ENCODE peak calls at places on chromosome 20, in ten cellular contexts. Q is CD8-positive, alpha-beta T cell; D is fibroblast of lung; U is psoas muscle; C is CD8-positive, alpha-beta memory T cell; X is esophagus muscularis mucosa; V is GM23338; I is uterus; T is Panc1; Y is colonic mucosa. G is an unnamed sample. For H3K4me1 and H3K36me3, the result is how much of the 10 kb centered on the place peaks cover.

GRCh38 chr20:39049684-39050554 is 87.8 kb downstream of the DHX35 start:
- DNase-seq in Y (peak), Q (peak), U (peak), I (peak), T (peak), X (no peak), V (peak), C (peak), D (peak), G (peak)

GRCh38 chr20:39108746-39109145 is 146.6 kb downstream of the DHX35 start:
- DNase-seq in T (no peak), C (no peak), U (no peak), V (no peak), I (no peak), Y (no peak), X (no peak), D (no peak), Q (no peak), G (no peak)

GRCh38 chr20:26169506-26169905 is 472.9 kb upstream of the ZNF337 start:
- DNase-seq in U (no peak), X (no peak), T (no peak), D (no peak), V (no peak), Q (no peak), C (no peak), I (no peak), Y (no peak), G (no peak)

GRCh38 chr20:60804918-60805631 is 447.0 kb upstream of the CDH4 start:
- DNase-seq in V (no peak), X (no peak), Y (no peak), D (no peak), I (no peak), U (no peak), T (no peak), Q (no peak), C (no peak), G (no peak)

GRCh38 chr20:24488800-24489175 is 19.4 kb downstream of the SYNDIG1 start:
- DNase-seq in V (no peak), I (no peak), X (no peak), C (no peak), U (no peak), Y (no peak), D (no peak), Q (no peak), T (no peak), G (no peak)

GRCh38 chr20:55094353-55094861 is 619.0 kb downstream of the DOK5 start:
- DNase-seq in X (no peak), Q (no peak), Y (no peak), V (no peak), U (no peak), T (no peak), C (no peak), I (no peak), D (no peak), G (no peak)

GRCh38 chr20:16350465-16350864 is 222.8 kb downstream of the KIF16B start:
- DNase-seq in X (no peak), Y (no peak), U (peak), T (peak), D (no peak), C (no peak), V (no peak), I (no peak), Q (no peak), G (no peak)

GRCh38 chr20:35008411-35009342 is 53.0 kb downstream of the MYH7B start:
- DNase-seq in C (no peak), X (no peak), V (no peak), Y (no peak), D (peak), T (no peak), Q (no peak), I (peak), U (peak), G (peak)

GRCh38 chr20:57416296-57417022 is 25.3 kb downstream of the RBM38 start:
- DNase-seq in C (no peak), U (no peak), Q (no peak), D (no peak), T (no peak), I (no peak), Y (no peak), V (no peak), X (no peak), G (peak)

GRCh38 chr20:16178671-16179070 is 394.6 kb downstream of the KIF16B start:
- DNase-seq in Q (no peak), V (no peak), Y (no peak), X (no peak), T (no peak), U (no peak), I (no peak), C (no peak), D (no peak), G (no peak)

GRCh38 chr20:38635721-38636285 is 34.2 kb downstream of the ARHGAP40 start:
- DNase-seq in V (no peak), I (no peak), U (no peak), Q (no peak), X (no peak), T (no peak), D (peak), C (no peak), Y (no peak), G (no peak)

GRCh38 chr20:24432057-24432456 is 37.4 kb upstream of the SYNDIG1 start:
- DNase-seq in U (no peak), I (peak), D (no peak), T (no peak), X (no peak), V (peak), Y (peak), C (no peak), Q (no peak), G (no peak)

GRCh38 chr20:57835462-57836455 is 125.9 kb upstream of the PMEPA1 start:
- DNase-seq in V (peak), D (no peak), Q (peak), U (no peak), X (no peak), C (no peak), Y (no peak), I (no peak), T (no peak), G (no peak)

GRCh38 chr20:61895686-61896057 is 170.0 kb downstream of the TAF4 start:
- DNase-seq in U (peak), Y (no peak), X (no peak), D (no peak), Q (no peak), I (no peak), T (no peak), V (no peak), C (no peak), G (peak)

GRCh38 chr20:23205221-23205620 is 119.1 kb upstream of the CD93 start:
- DNase-seq in Y (no peak), Q (no peak), U (no peak), T (no peak), D (no peak), I (no peak), C (no peak), X (peak), V (peak), G (no peak)

GRCh38 chr20:40710608-40711007 is 21.6 kb upstream of the MAFB start:
- DNase-seq in C (no peak), I (no peak), U (no peak), T (no peak), X (no peak), Q (no peak), D (peak), Y (no peak), V (no peak), G (no peak)

GRCh38 chr20:38748863-38749153 is 548 bp downstream of the ACTR5 start:
- DNase-seq in V (no peak), Y (peak), D (no peak), Q (no peak), C (no peak), X (no peak), I (peak), T (no peak), U (no peak), G (no peak)

GRCh38 chr20:59571591-59572314 is 32.6 kb upstream of the PHACTR3 start:
- DNase-seq in T (no peak), U (peak), X (no peak), I (peak), C (peak), Q (peak), V (peak), D (peak), Y (peak), G (peak)

GRCh38 chr20:43583982-43584432 is 6.7 kb upstream of the IFT52 start:
- DNase-seq in I (peak), X (no peak), C (no peak), V (no peak), T (no peak), Y (peak), U (peak), Q (no peak), D (peak), G (peak)

GRCh38 chr20:4556781-4557180 is 164.9 kb upstream of the PRND start:
- DNase-seq in C (no peak), Y (no peak), V (no peak), T (no peak), Q (no peak), I (no peak), U (no peak), D (no peak), X (no peak), G (no peak)

GRCh38 chr20:8589956-8590355 is 457.9 kb downstream of the PLCB1 start:
- DNase-seq in V (no peak), X (no peak), Q (no peak), I (no peak), C (no peak), D (no peak), U (no peak), T (no peak), Y (no peak), G (no peak)

GRCh38 chr20:4681971-4682370 is 39.7 kb upstream of the PRND start:
- DNase-seq in Y (no peak), D (peak), V (no peak), X (peak), Q (no peak), C (no peak), T (no peak), U (no peak), I (peak), G (no peak)

GRCh38 chr20:35518975-35519374 is 10.5 kb downstream of the C20orf173 start:
- DNase-seq in X (no peak), D (peak), V (no peak), Q (no peak), T (no peak), C (no peak), U (no peak), Y (no peak), I (no peak), G (no peak)

GRCh38 chr20:4366076-4366475 is 350.7 kb upstream of the RNF24 start:
- DNase-seq in U (no peak), T (no peak), Q (no peak), C (no peak), D (no peak), I (no peak), V (no peak), Y (no peak), X (no peak), G (no peak)

GRCh38 chr20:21101453-21102251 is 4.5 kb downstream of the LINC00237 start:
- DNase-seq in C (no peak), T (no peak), Q (peak), Y (peak), I (no peak), U (no peak), V (peak), D (no peak), X (peak), G (no peak)

GRCh38 chr20:21665687-21666446 is 39.6 kb upstream of the PAX1 start:
- DNase-seq in C (no peak), D (no peak), Y (no peak), T (no peak), U (no peak), X (peak), I (no peak), V (no peak), Q (no peak), G (no peak)

GRCh38 chr20:44407402-44408184 is 52.1 kb downstream of the HNF4A start:
- DNase-seq in Y (peak), V (no peak), T (no peak), X (no peak), D (peak), U (no peak), C (no peak), Q (no peak), I (no peak), G (no peak)

GRCh38 chr20:36035720-36036119 is 67.3 kb downstream of the CNBD2 start:
- DNase-seq in T (no peak), U (no peak), V (no peak), C (no peak), D (no peak), Q (no peak), I (no peak), Y (no peak), X (no peak), G (no peak)

GRCh38 chr20:23257106-23257761 is 93.4 kb upstream of the NXT1 start:
- DNase-seq in D (no peak), X (peak), U (no peak), C (no peak), I (no peak), Q (no peak), Y (no peak), T (no peak), V (no peak), G (no peak)

GRCh38 chr20:45433316-45433715 is 17.4 kb downstream of the PIGT start:
- DNase-seq in I (peak), V (peak), X (no peak), U (peak), Q (no peak), Y (no peak), C (no peak), T (no peak), D (peak), G (no peak)

GRCh38 chr20:17109307-17109706 is 117.5 kb upstream of the PCSK2 start:
- DNase-seq in T (no peak), Y (no peak), X (peak), I (no peak), V (no peak), U (no peak), Q (no peak), D (no peak), C (no peak), G (no peak)

GRCh38 chr20:53260168-53260567 is 288.0 kb downstream of the TSHZ2 start:
- DNase-seq in V (no peak), D (no peak), C (no peak), X (no peak), Q (no peak), U (no peak), Y (no peak), T (no peak), I (no peak), G (no peak)

GRCh38 chr20:3222635-3223600 is 13.6 kb downstream of the ITPA start:
- DNase-seq in D (no peak), X (no peak), T (no peak), Y (no peak), Q (peak), I (no peak), C (no peak), V (peak), U (no peak), G (no peak)

GRCh38 chr20:61929971-61930666 is 135.6 kb downstream of the TAF4 start:
- DNase-seq in U (no peak), Y (no peak), C (peak), X (no peak), T (no peak), V (no peak), D (no peak), Q (no peak), I (no peak), G (peak)

GRCh38 chr20:9054176-9054575 is 14.7 kb upstream of the PLCB4 start:
- DNase-seq in Q (no peak), Y (no peak), D (peak), T (no peak), I (no peak), V (no peak), X (no peak), C (no peak), U (no peak), G (no peak)

GRCh38 chr20:34049897-34050695 is 56.4 kb downstream of the RALY start:
- DNase-seq in D (no peak), U (no peak), C (no peak), T (no peak), V (no peak), Y (no peak), I (no peak), X (no peak), Q (no peak), G (no peak)

GRCh38 chr20:19583532-19584175 is 174.4 kb upstream of the RIN2 start:
- DNase-seq in U (peak), X (no peak), I (peak), Y (peak), T (peak), Q (peak), D (peak), V (peak), C (no peak), G (peak)

GRCh38 chr20:36030143-36030542 is 61.8 kb downstream of the CNBD2 start:
- DNase-seq in X (no peak), I (peak), U (peak), T (no peak), C (no peak), V (no peak), D (peak), Q (no peak), Y (no peak), G (no peak)

DNA sequence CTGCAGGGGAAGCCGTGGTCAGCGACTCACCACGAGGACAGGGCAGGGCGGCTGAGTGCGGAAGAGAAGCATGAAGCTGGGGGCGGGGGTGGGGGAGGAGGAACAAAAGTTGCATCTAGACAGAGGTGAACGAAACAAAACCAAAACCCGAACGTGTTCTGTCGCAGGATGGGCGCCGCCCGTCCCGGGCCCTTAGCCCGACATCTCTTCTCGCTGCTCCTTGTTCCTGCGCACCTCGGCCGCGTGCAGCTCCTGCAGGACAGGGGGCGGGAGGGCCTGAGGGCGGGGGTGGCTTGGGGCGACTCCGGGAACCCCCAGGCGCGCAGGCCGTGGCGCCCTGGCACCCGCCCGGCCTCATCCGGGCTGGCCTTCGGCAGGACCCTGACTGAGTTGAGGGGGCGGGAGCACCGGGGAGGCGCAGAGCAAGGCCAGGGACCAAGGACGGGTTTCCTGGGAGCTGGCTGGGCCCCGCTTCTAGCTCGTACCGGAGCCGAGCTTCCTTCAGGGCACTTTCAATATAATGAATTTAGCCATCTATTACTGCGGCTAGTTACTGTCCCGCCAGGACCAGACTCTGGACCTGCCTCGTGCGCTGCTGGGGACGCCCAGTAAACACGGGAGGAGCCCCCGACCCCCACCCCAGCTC is 12.0 kb downstream of the STMN3 start:
- DNase-seq in C (peak), D (no peak), U (no peak), Y (peak), Q (peak), I (peak), T (no peak), V (peak), X (no peak), G (peak)
- H3K4me3 ChIP-seq in C (peak), D (no peak), U (peak), Y (peak), Q (peak), I (peak), T (peak), V (peak), X (peak), G (peak)

GRCh38 chr20:47018381-47018780 is 123.7 kb downstream of the EYA2 start:
- DNase-seq in V (no peak), U (no peak), Q (no peak), Y (no peak), T (no peak), C (no peak), X (no peak), I (no peak), D (no peak), G (no peak)
- H3K4me1 ChIP-seq in V (under half), U (under half), Q (under half), Y (under half), T (under half), C (under half), X (under half), I (under half), D (under half), G (under half)

DNA sequence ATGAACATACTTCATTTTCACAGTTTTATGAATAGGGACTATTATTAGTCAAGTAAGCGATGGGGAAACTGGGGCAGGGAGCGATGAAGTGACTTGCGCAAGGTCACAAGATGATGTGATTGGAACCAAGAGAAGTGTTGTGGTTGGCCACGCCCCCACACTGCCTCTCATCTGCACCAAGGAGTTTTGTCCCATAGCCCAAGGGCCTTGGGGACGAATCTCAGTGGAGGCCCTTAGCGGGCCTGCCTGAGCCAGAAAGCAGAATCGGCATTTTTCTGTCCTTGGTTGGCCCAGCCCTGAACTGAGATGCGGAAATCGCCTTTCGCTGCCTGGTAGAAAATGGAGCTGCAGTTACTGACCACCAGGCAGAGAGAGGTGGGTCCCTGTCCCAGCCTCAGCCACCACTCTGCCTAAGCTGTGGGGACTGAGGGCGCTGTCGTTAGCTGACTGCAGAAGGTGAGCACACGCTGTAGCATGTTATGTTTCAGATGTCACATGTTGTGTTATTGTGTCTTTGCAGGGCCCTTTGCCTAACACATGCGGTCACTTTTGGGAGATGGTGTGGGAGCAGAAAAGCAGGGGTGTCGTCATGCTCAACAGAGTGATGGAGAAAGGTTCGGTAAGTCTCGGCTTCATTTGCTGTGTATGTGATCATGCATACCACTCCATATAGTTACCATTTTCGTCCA is 57.8 kb downstream of the PTPN1 start:
- DNase-seq in C (no peak), D (no peak), Q (no peak), I (no peak), Y (no peak), V (no peak), T (no peak), U (no peak), X (no peak), G (no peak)
- H3K36me3 ChIP-seq in C (under half), D (under half), Q (under half), I (under half), Y (under half), V (under half), T (under half), U (under half), X (under half), G (half or more)

DNA sequence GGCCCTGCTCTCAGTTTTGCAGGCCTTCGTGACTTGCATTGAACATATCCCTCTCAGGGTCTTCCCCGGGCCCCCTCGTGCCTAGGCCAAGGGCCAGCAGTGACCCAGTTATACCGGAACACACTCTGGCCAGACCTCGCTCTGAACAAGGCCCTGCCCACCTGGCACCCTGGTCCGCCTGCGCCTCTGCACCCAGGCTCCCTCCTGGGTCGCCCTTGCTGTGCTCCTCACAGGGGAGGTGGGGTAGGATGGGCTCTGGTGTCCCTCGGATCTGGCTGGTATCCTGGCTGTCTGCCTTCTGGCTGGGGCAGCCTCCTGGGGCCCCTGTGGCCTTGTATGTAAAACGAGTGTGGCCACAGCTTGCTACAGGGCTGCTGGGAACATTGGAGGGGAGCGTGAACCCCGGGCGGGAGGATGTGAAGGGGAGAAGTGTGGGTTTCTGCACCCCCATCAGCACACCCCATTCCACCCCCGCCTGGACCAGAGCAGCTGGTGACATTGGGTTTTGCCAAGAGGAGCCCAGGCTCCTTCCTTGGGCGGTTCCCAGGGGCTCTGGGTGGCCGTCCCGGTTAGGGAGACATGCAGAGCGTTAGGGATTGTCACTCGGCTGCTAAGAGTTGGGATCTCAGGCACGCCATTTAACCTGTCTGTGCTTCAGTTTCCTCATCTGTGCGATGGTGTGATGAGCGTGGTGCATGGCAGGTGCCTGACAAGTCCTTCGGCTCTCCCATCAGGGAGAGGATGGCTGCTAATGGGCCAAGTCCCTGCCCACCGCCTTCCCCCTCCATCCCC is 17.5 kb downstream of the SRC start:
- DNase-seq in U (no peak), D (no peak), X (no peak), Q (no peak), I (no peak), V (no peak), T (no peak), C (no peak), Y (no peak), G (peak)
- H3K4me3 ChIP-seq in U (no peak), D (no peak), X (no peak), Q (no peak), I (no peak), V (no peak), T (no peak), C (no peak), Y (no peak), G (no peak)

GRCh38 chr20:48813930-48814546 is 13.8 kb downstream of the PREX1 start:
- DNase-seq in D (no peak), Q (no peak), V (no peak), I (no peak), Y (no peak), T (no peak), U (no peak), X (no peak), C (no peak), G (no peak)
- H3K4me1 ChIP-seq in D (under half), Q (half or more), V (under half), I (under half), Y (under half), T (under half), U (under half), X (under half), C (half or more), G (under half)

G was measured in left lung.